ENCODE peak calls at places on chromosomes 4 and X, in nine cellular contexts. One of them, this sample, is unnamed.

GRCh38 chr4:54539500-54540029 is 118.2 kb upstream of the KIT start:
- DNase-seq in NCI-H1105 treated with DMSO at 0.1 percent for 48 hours: no peak
- DNase-seq in stimulated activated naive B cell treated with anti-CD40 and anti-IgM and Interleukin-4, amounts not matched to agents 10 μg/mL and 1 μg/mL and 100 μg/mL, for 72 hours: no peak
- DNase-seq in AG09319: no peak
- DNase-seq in adipocyte: peak
- DNase-seq in RWPE1: no peak
- DNase-seq in activated CD8-positive, alpha-beta memory T cell treated with anti-CD3 and anti-CD28 coated beads, Interleukin-2, amount 50 U/mL, for 48 hours: no peak
- DNase-seq in IMR-90: peak
- DNase-seq in stimulated activated CD4-positive, alpha-beta T cell treated with anti-CD3 and anti-CD28 coated beads, Interleukin-2, amount 100 ng/mL, for 24 hours: peak
- DNase-seq in this sample: peak

GRCh38 chrX:33082371-33082770 is 129.0 kb downstream of the DMD start:
- DNase-seq in NCI-H1105 treated with DMSO at 0.1 percent for 48 hours: no peak
- DNase-seq in stimulated activated naive B cell treated with anti-CD40 and anti-IgM and Interleukin-4, amounts not matched to agents 10 μg/mL and 1 μg/mL and 100 μg/mL, for 72 hours: no peak
- DNase-seq in AG09319: no peak
- DNase-seq in adipocyte: no peak
- DNase-seq in RWPE1: no peak
- DNase-seq in activated CD8-positive, alpha-beta memory T cell treated with anti-CD3 and anti-CD28 coated beads, Interleukin-2, amount 50 U/mL, for 48 hours: no peak
- DNase-seq in IMR-90: no peak
- DNase-seq in stimulated activated CD4-positive, alpha-beta T cell treated with anti-CD3 and anti-CD28 coated beads, Interleukin-2, amount 100 ng/mL, for 24 hours: no peak
- DNase-seq in this sample: no peak

GRCh38 chr4:101417046-101417445 is 69.7 kb upstream of the PPP3CA start:
- DNase-seq in NCI-H1105 treated with DMSO at 0.1 percent for 48 hours: no peak
- DNase-seq in stimulated activated naive B cell treated with anti-CD40 and anti-IgM and Interleukin-4, amounts not matched to agents 10 μg/mL and 1 μg/mL and 100 μg/mL, for 72 hours: no peak
- DNase-seq in AG09319: no peak
- DNase-seq in adipocyte: no peak
- DNase-seq in RWPE1: no peak
- DNase-seq in activated CD8-positive, alpha-beta memory T cell treated with anti-CD3 and anti-CD28 coated beads, Interleukin-2, amount 50 U/mL, for 48 hours: peak
- DNase-seq in IMR-90: no peak
- DNase-seq in stimulated activated CD4-positive, alpha-beta T cell treated with anti-CD3 and anti-CD28 coated beads, Interleukin-2, amount 100 ng/mL, for 24 hours: no peak
- DNase-seq in this sample: no peak

GRCh38 chr4:168744021-168744420 is 247.2 kb downstream of the PALLD start:
- DNase-seq in NCI-H1105 treated with DMSO at 0.1 percent for 48 hours: no peak
- DNase-seq in stimulated activated naive B cell treated with anti-CD40 and anti-IgM and Interleukin-4, amounts not matched to agents 10 μg/mL and 1 μg/mL and 100 μg/mL, for 72 hours: no peak
- DNase-seq in AG09319: no peak
- DNase-seq in adipocyte: no peak
- DNase-seq in RWPE1: no peak
- DNase-seq in activated CD8-positive, alpha-beta memory T cell treated with anti-CD3 and anti-CD28 coated beads, Interleukin-2, amount 50 U/mL, for 48 hours: no peak
- DNase-seq in IMR-90: peak
- DNase-seq in stimulated activated CD4-positive, alpha-beta T cell treated with anti-CD3 and anti-CD28 coated beads, Interleukin-2, amount 100 ng/mL, for 24 hours: no peak
- DNase-seq in this sample: peak

GRCh38 chrX:136780738-136781137 is at the start of gene ARHGEF6:
- DNase-seq in NCI-H1105 treated with DMSO at 0.1 percent for 48 hours: no peak
- DNase-seq in stimulated activated naive B cell treated with anti-CD40 and anti-IgM and Interleukin-4, amounts not matched to agents 10 μg/mL and 1 μg/mL and 100 μg/mL, for 72 hours: no peak
- DNase-seq in AG09319: no peak
- DNase-seq in adipocyte: no peak
- DNase-seq in RWPE1: no peak
- DNase-seq in activated CD8-positive, alpha-beta memory T cell treated with anti-CD3 and anti-CD28 coated beads, Interleukin-2, amount 50 U/mL, for 48 hours: no peak
- DNase-seq in IMR-90: no peak
- DNase-seq in stimulated activated CD4-positive, alpha-beta T cell treated with anti-CD3 and anti-CD28 coated beads, Interleukin-2, amount 100 ng/mL, for 24 hours: peak
- DNase-seq in this sample: no peak

GRCh38 chr4:40455340-40455902 is 120.3 kb downstream of the CHRNA9 start:
- DNase-seq in NCI-H1105 treated with DMSO at 0.1 percent for 48 hours: no peak
- DNase-seq in stimulated activated naive B cell treated with anti-CD40 and anti-IgM and Interleukin-4, amounts not matched to agents 10 μg/mL and 1 μg/mL and 100 μg/mL, for 72 hours: no peak
- DNase-seq in AG09319: no peak
- DNase-seq in adipocyte: no peak
- DNase-seq in RWPE1: no peak
- DNase-seq in activated CD8-positive, alpha-beta memory T cell treated with anti-CD3 and anti-CD28 coated beads, Interleukin-2, amount 50 U/mL, for 48 hours: no peak
- DNase-seq in IMR-90: no peak
- DNase-seq in stimulated activated CD4-positive, alpha-beta T cell treated with anti-CD3 and anti-CD28 coated beads, Interleukin-2, amount 100 ng/mL, for 24 hours: no peak
- DNase-seq in this sample: no peak

GRCh38 chrX:129980043-129980442 is 2.4 kb upstream of the BCORL1 start:
- DNase-seq in NCI-H1105 treated with DMSO at 0.1 percent for 48 hours: no peak
- DNase-seq in stimulated activated naive B cell treated with anti-CD40 and anti-IgM and Interleukin-4, amounts not matched to agents 10 μg/mL and 1 μg/mL and 100 μg/mL, for 72 hours: no peak
- DNase-seq in AG09319: no peak
- DNase-seq in adipocyte: no peak
- DNase-seq in RWPE1: no peak
- DNase-seq in activated CD8-positive, alpha-beta memory T cell treated with anti-CD3 and anti-CD28 coated beads, Interleukin-2, amount 50 U/mL, for 48 hours: peak
- DNase-seq in IMR-90: no peak
- DNase-seq in stimulated activated CD4-positive, alpha-beta T cell treated with anti-CD3 and anti-CD28 coated beads, Interleukin-2, amount 100 ng/mL, for 24 hours: peak
- DNase-seq in this sample: no peak

GRCh38 chr4:68748181-68748981 is 67.4 kb upstream of the UGT2B10 start:
- DNase-seq in NCI-H1105 treated with DMSO at 0.1 percent for 48 hours: no peak
- DNase-seq in stimulated activated naive B cell treated with anti-CD40 and anti-IgM and Interleukin-4, amounts not matched to agents 10 μg/mL and 1 μg/mL and 100 μg/mL, for 72 hours: no peak
- DNase-seq in AG09319: no peak
- DNase-seq in adipocyte: no peak
- DNase-seq in RWPE1: peak
- DNase-seq in activated CD8-positive, alpha-beta memory T cell treated with anti-CD3 and anti-CD28 coated beads, Interleukin-2, amount 50 U/mL, for 48 hours: no peak
- DNase-seq in IMR-90: no peak
- DNase-seq in stimulated activated CD4-positive, alpha-beta T cell treated with anti-CD3 and anti-CD28 coated beads, Interleukin-2, amount 100 ng/mL, for 24 hours: no peak
- DNase-seq in this sample: no peak

GRCh38 chr4:16196482-16197393 is 29.5 kb downstream of the TAPT1 start:
- DNase-seq in NCI-H1105 treated with DMSO at 0.1 percent for 48 hours: no peak
- DNase-seq in stimulated activated naive B cell treated with anti-CD40 and anti-IgM and Interleukin-4, amounts not matched to agents 10 μg/mL and 1 μg/mL and 100 μg/mL, for 72 hours: no peak
- DNase-seq in AG09319: peak
- DNase-seq in adipocyte: peak
- DNase-seq in RWPE1: peak
- DNase-seq in activated CD8-positive, alpha-beta memory T cell treated with anti-CD3 and anti-CD28 coated beads, Interleukin-2, amount 50 U/mL, for 48 hours: no peak
- DNase-seq in IMR-90: peak
- DNase-seq in stimulated activated CD4-positive, alpha-beta T cell treated with anti-CD3 and anti-CD28 coated beads, Interleukin-2, amount 100 ng/mL, for 24 hours: no peak
- DNase-seq in this sample: peak

GRCh38 chrX:132738951-132739350 is 219.5 kb downstream of the HS6ST2 start:
- DNase-seq in NCI-H1105 treated with DMSO at 0.1 percent for 48 hours: no peak
- DNase-seq in stimulated activated naive B cell treated with anti-CD40 and anti-IgM and Interleukin-4, amounts not matched to agents 10 μg/mL and 1 μg/mL and 100 μg/mL, for 72 hours: no peak
- DNase-seq in AG09319: no peak
- DNase-seq in adipocyte: no peak
- DNase-seq in RWPE1: no peak
- DNase-seq in activated CD8-positive, alpha-beta memory T cell treated with anti-CD3 and anti-CD28 coated beads, Interleukin-2, amount 50 U/mL, for 48 hours: no peak
- DNase-seq in IMR-90: no peak
- DNase-seq in stimulated activated CD4-positive, alpha-beta T cell treated with anti-CD3 and anti-CD28 coated beads, Interleukin-2, amount 100 ng/mL, for 24 hours: no peak
- DNase-seq in this sample: peak

GRCh38 chrX:72304877-72305276 is 837 bp downstream of the CITED1 start:
- DNase-seq in NCI-H1105 treated with DMSO at 0.1 percent for 48 hours: no peak
- DNase-seq in stimulated activated naive B cell treated with anti-CD40 and anti-IgM and Interleukin-4, amounts not matched to agents 10 μg/mL and 1 μg/mL and 100 μg/mL, for 72 hours: no peak
- DNase-seq in AG09319: no peak
- DNase-seq in adipocyte: no peak
- DNase-seq in RWPE1: no peak
- DNase-seq in activated CD8-positive, alpha-beta memory T cell treated with anti-CD3 and anti-CD28 coated beads, Interleukin-2, amount 50 U/mL, for 48 hours: no peak
- DNase-seq in IMR-90: no peak
- DNase-seq in stimulated activated CD4-positive, alpha-beta T cell treated with anti-CD3 and anti-CD28 coated beads, Interleukin-2, amount 100 ng/mL, for 24 hours: no peak
- DNase-seq in this sample: peak

GRCh38 chrX:103845165-103845653 is 13.2 kb upstream of the RAB9B start:
- DNase-seq in NCI-H1105 treated with DMSO at 0.1 percent for 48 hours: peak
- DNase-seq in stimulated activated naive B cell treated with anti-CD40 and anti-IgM and Interleukin-4, amounts not matched to agents 10 μg/mL and 1 μg/mL and 100 μg/mL, for 72 hours: peak
- DNase-seq in AG09319: peak
- DNase-seq in adipocyte: peak
- DNase-seq in RWPE1: peak
- DNase-seq in activated CD8-positive, alpha-beta memory T cell treated with anti-CD3 and anti-CD28 coated beads, Interleukin-2, amount 50 U/mL, for 48 hours: peak
- DNase-seq in IMR-90: peak
- DNase-seq in stimulated activated CD4-positive, alpha-beta T cell treated with anti-CD3 and anti-CD28 coated beads, Interleukin-2, amount 100 ng/mL, for 24 hours: peak
- DNase-seq in this sample: peak

GRCh38 chr4:2793578-2793919 is 664 bp downstream of the SH3BP2 start:
- DNase-seq in NCI-H1105 treated with DMSO at 0.1 percent for 48 hours: no peak
- DNase-seq in stimulated activated naive B cell treated with anti-CD40 and anti-IgM and Interleukin-4, amounts not matched to agents 10 μg/mL and 1 μg/mL and 100 μg/mL, for 72 hours: no peak
- DNase-seq in AG09319: no peak
- DNase-seq in adipocyte: peak
- DNase-seq in RWPE1: no peak
- DNase-seq in activated CD8-positive, alpha-beta memory T cell treated with anti-CD3 and anti-CD28 coated beads, Interleukin-2, amount 50 U/mL, for 48 hours: peak
- DNase-seq in IMR-90: peak
- DNase-seq in stimulated activated CD4-positive, alpha-beta T cell treated with anti-CD3 and anti-CD28 coated beads, Interleukin-2, amount 100 ng/mL, for 24 hours: peak
- DNase-seq in this sample: peak

GRCh38 chr4:38768968-38769394 is 13.8 kb downstream of the TLR10 start:
- DNase-seq in NCI-H1105 treated with DMSO at 0.1 percent for 48 hours: no peak
- DNase-seq in stimulated activated naive B cell treated with anti-CD40 and anti-IgM and Interleukin-4, amounts not matched to agents 10 μg/mL and 1 μg/mL and 100 μg/mL, for 72 hours: no peak
- DNase-seq in AG09319: no peak
- DNase-seq in adipocyte: no peak
- DNase-seq in RWPE1: no peak
- DNase-seq in activated CD8-positive, alpha-beta memory T cell treated with anti-CD3 and anti-CD28 coated beads, Interleukin-2, amount 50 U/mL, for 48 hours: no peak
- DNase-seq in IMR-90: peak
- DNase-seq in stimulated activated CD4-positive, alpha-beta T cell treated with anti-CD3 and anti-CD28 coated beads, Interleukin-2, amount 100 ng/mL, for 24 hours: no peak
- DNase-seq in this sample: peak

GRCh38 chrX:101191217-101191750 is 28.3 kb upstream of the DRP2 start:
- DNase-seq in NCI-H1105 treated with DMSO at 0.1 percent for 48 hours: no peak
- DNase-seq in stimulated activated naive B cell treated with anti-CD40 and anti-IgM and Interleukin-4, amounts not matched to agents 10 μg/mL and 1 μg/mL and 100 μg/mL, for 72 hours: no peak
- DNase-seq in AG09319: no peak
- DNase-seq in adipocyte: no peak
- DNase-seq in RWPE1: no peak
- DNase-seq in activated CD8-positive, alpha-beta memory T cell treated with anti-CD3 and anti-CD28 coated beads, Interleukin-2, amount 50 U/mL, for 48 hours: no peak
- DNase-seq in IMR-90: no peak
- DNase-seq in stimulated activated CD4-positive, alpha-beta T cell treated with anti-CD3 and anti-CD28 coated beads, Interleukin-2, amount 100 ng/mL, for 24 hours: no peak
- DNase-seq in this sample: no peak

GRCh38 chr4:147582386-147583077 is 34.7 kb upstream of the TMEM184C start:
- DNase-seq in NCI-H1105 treated with DMSO at 0.1 percent for 48 hours: no peak
- DNase-seq in stimulated activated naive B cell treated with anti-CD40 and anti-IgM and Interleukin-4, amounts not matched to agents 10 μg/mL and 1 μg/mL and 100 μg/mL, for 72 hours: no peak
- DNase-seq in AG09319: no peak
- DNase-seq in adipocyte: no peak
- DNase-seq in RWPE1: peak
- DNase-seq in activated CD8-positive, alpha-beta memory T cell treated with anti-CD3 and anti-CD28 coated beads, Interleukin-2, amount 50 U/mL, for 48 hours: no peak
- DNase-seq in IMR-90: peak
- DNase-seq in stimulated activated CD4-positive, alpha-beta T cell treated with anti-CD3 and anti-CD28 coated beads, Interleukin-2, amount 100 ng/mL, for 24 hours: no peak
- DNase-seq in this sample: no peak

GRCh38 chr4:151324124-151324448 is 1.3 kb downstream of the SH3D19 start:
- DNase-seq in NCI-H1105 treated with DMSO at 0.1 percent for 48 hours: no peak
- DNase-seq in stimulated activated naive B cell treated with anti-CD40 and anti-IgM and Interleukin-4, amounts not matched to agents 10 μg/mL and 1 μg/mL and 100 μg/mL, for 72 hours: no peak
- DNase-seq in AG09319: no peak
- DNase-seq in adipocyte: no peak
- DNase-seq in RWPE1: no peak
- DNase-seq in activated CD8-positive, alpha-beta memory T cell treated with anti-CD3 and anti-CD28 coated beads, Interleukin-2, amount 50 U/mL, for 48 hours: no peak
- DNase-seq in IMR-90: no peak
- DNase-seq in stimulated activated CD4-positive, alpha-beta T cell treated with anti-CD3 and anti-CD28 coated beads, Interleukin-2, amount 100 ng/mL, for 24 hours: no peak
- DNase-seq in this sample: peak

GRCh38 chrX:8052909-8053308 is 118.2 kb downstream of the VCX2 start:
- DNase-seq in NCI-H1105 treated with DMSO at 0.1 percent for 48 hours: no peak
- DNase-seq in stimulated activated naive B cell treated with anti-CD40 and anti-IgM and Interleukin-4, amounts not matched to agents 10 μg/mL and 1 μg/mL and 100 μg/mL, for 72 hours: no peak
- DNase-seq in AG09319: no peak
- DNase-seq in adipocyte: no peak
- DNase-seq in RWPE1: no peak
- DNase-seq in activated CD8-positive, alpha-beta memory T cell treated with anti-CD3 and anti-CD28 coated beads, Interleukin-2, amount 50 U/mL, for 48 hours: no peak
- DNase-seq in IMR-90: no peak
- DNase-seq in stimulated activated CD4-positive, alpha-beta T cell treated with anti-CD3 and anti-CD28 coated beads, Interleukin-2, amount 100 ng/mL, for 24 hours: no peak
- DNase-seq in this sample: no peak

GRCh38 chr4:176189891-176190795 is 5.2 kb downstream of the SPATA4 start:
- DNase-seq in NCI-H1105 treated with DMSO at 0.1 percent for 48 hours: no peak
- DNase-seq in stimulated activated naive B cell treated with anti-CD40 and anti-IgM and Interleukin-4, amounts not matched to agents 10 μg/mL and 1 μg/mL and 100 μg/mL, for 72 hours: no peak
- DNase-seq in AG09319: no peak
- DNase-seq in adipocyte: peak
- DNase-seq in RWPE1: no peak
- DNase-seq in activated CD8-positive, alpha-beta memory T cell treated with anti-CD3 and anti-CD28 coated beads, Interleukin-2, amount 50 U/mL, for 48 hours: no peak
- DNase-seq in IMR-90: peak
- DNase-seq in stimulated activated CD4-positive, alpha-beta T cell treated with anti-CD3 and anti-CD28 coated beads, Interleukin-2, amount 100 ng/mL, for 24 hours: no peak
- DNase-seq in this sample: peak

GRCh38 chr4:110898290-110898689 is 275.4 kb upstream of the PITX2 start:
- DNase-seq in NCI-H1105 treated with DMSO at 0.1 percent for 48 hours: no peak
- DNase-seq in stimulated activated naive B cell treated with anti-CD40 and anti-IgM and Interleukin-4, amounts not matched to agents 10 μg/mL and 1 μg/mL and 100 μg/mL, for 72 hours: no peak
- DNase-seq in AG09319: no peak
- DNase-seq in adipocyte: no peak
- DNase-seq in RWPE1: no peak
- DNase-seq in activated CD8-positive, alpha-beta memory T cell treated with anti-CD3 and anti-CD28 coated beads, Interleukin-2, amount 50 U/mL, for 48 hours: no peak
- DNase-seq in IMR-90: no peak
- DNase-seq in stimulated activated CD4-positive, alpha-beta T cell treated with anti-CD3 and anti-CD28 coated beads, Interleukin-2, amount 100 ng/mL, for 24 hours: no peak
- DNase-seq in this sample: no peak

GRCh38 chr4:112153222-112153791 is 8.1 kb downstream of the FAM241A start:
- DNase-seq in NCI-H1105 treated with DMSO at 0.1 percent for 48 hours: no peak
- DNase-seq in stimulated activated naive B cell treated with anti-CD40 and anti-IgM and Interleukin-4, amounts not matched to agents 10 μg/mL and 1 μg/mL and 100 μg/mL, for 72 hours: no peak
- DNase-seq in AG09319: no peak
- DNase-seq in adipocyte: no peak
- DNase-seq in RWPE1: no peak
- DNase-seq in activated CD8-positive, alpha-beta memory T cell treated with anti-CD3 and anti-CD28 coated beads, Interleukin-2, amount 50 U/mL, for 48 hours: no peak
- DNase-seq in IMR-90: no peak
- DNase-seq in stimulated activated CD4-positive, alpha-beta T cell treated with anti-CD3 and anti-CD28 coated beads, Interleukin-2, amount 100 ng/mL, for 24 hours: peak
- DNase-seq in this sample: no peak

GRCh38 chr4:37453361-37454262 is 209.1 kb downstream of the NWD2 start:
- DNase-seq in NCI-H1105 treated with DMSO at 0.1 percent for 48 hours: peak
- DNase-seq in stimulated activated naive B cell treated with anti-CD40 and anti-IgM and Interleukin-4, amounts not matched to agents 10 μg/mL and 1 μg/mL and 100 μg/mL, for 72 hours: no peak
- DNase-seq in AG09319: no peak
- DNase-seq in adipocyte: peak
- DNase-seq in RWPE1: peak
- DNase-seq in activated CD8-positive, alpha-beta memory T cell treated with anti-CD3 and anti-CD28 coated beads, Interleukin-2, amount 50 U/mL, for 48 hours: peak
- DNase-seq in IMR-90: no peak
- DNase-seq in stimulated activated CD4-positive, alpha-beta T cell treated with anti-CD3 and anti-CD28 coated beads, Interleukin-2, amount 100 ng/mL, for 24 hours: peak
- DNase-seq in this sample: peak

GRCh38 chr4:84967292-84967651 is 782 bp upstream of the WDFY3 start:
- DNase-seq in NCI-H1105 treated with DMSO at 0.1 percent for 48 hours: no peak
- DNase-seq in stimulated activated naive B cell treated with anti-CD40 and anti-IgM and Interleukin-4, amounts not matched to agents 10 μg/mL and 1 μg/mL and 100 μg/mL, for 72 hours: no peak
- DNase-seq in AG09319: no peak
- DNase-seq in adipocyte: peak
- DNase-seq in RWPE1: no peak
- DNase-seq in activated CD8-positive, alpha-beta memory T cell treated with anti-CD3 and anti-CD28 coated beads, Interleukin-2, amount 50 U/mL, for 48 hours: no peak
- DNase-seq in IMR-90: peak
- DNase-seq in stimulated activated CD4-positive, alpha-beta T cell treated with anti-CD3 and anti-CD28 coated beads, Interleukin-2, amount 100 ng/mL, for 24 hours: no peak
- DNase-seq in this sample: peak

GRCh38 chr4:106291678-106292077 is 24.3 kb downstream of the TBCK start:
- DNase-seq in NCI-H1105 treated with DMSO at 0.1 percent for 48 hours: no peak
- DNase-seq in stimulated activated naive B cell treated with anti-CD40 and anti-IgM and Interleukin-4, amounts not matched to agents 10 μg/mL and 1 μg/mL and 100 μg/mL, for 72 hours: no peak
- DNase-seq in AG09319: no peak
- DNase-seq in adipocyte: no peak
- DNase-seq in RWPE1: no peak
- DNase-seq in activated CD8-positive, alpha-beta memory T cell treated with anti-CD3 and anti-CD28 coated beads, Interleukin-2, amount 50 U/mL, for 48 hours: no peak
- DNase-seq in IMR-90: no peak
- DNase-seq in stimulated activated CD4-positive, alpha-beta T cell treated with anti-CD3 and anti-CD28 coated beads, Interleukin-2, amount 100 ng/mL, for 24 hours: no peak
- DNase-seq in this sample: no peak

GRCh38 chr4:79334783-79335182 is 8.9 kb upstream of the NAA11 start:
- DNase-seq in NCI-H1105 treated with DMSO at 0.1 percent for 48 hours: peak
- DNase-seq in stimulated activated naive B cell treated with anti-CD40 and anti-IgM and Interleukin-4, amounts not matched to agents 10 μg/mL and 1 μg/mL and 100 μg/mL, for 72 hours: no peak
- DNase-seq in AG09319: no peak
- DNase-seq in adipocyte: no peak
- DNase-seq in RWPE1: no peak
- DNase-seq in activated CD8-positive, alpha-beta memory T cell treated with anti-CD3 and anti-CD28 coated beads, Interleukin-2, amount 50 U/mL, for 48 hours: no peak
- DNase-seq in IMR-90: no peak
- DNase-seq in stimulated activated CD4-positive, alpha-beta T cell treated with anti-CD3 and anti-CD28 coated beads, Interleukin-2, amount 100 ng/mL, for 24 hours: no peak
- DNase-seq in this sample: no peak

GRCh38 chr4:136803430-136803829 is 728.9 kb downstream of the PCDH18 start:
- DNase-seq in NCI-H1105 treated with DMSO at 0.1 percent for 48 hours: no peak
- DNase-seq in stimulated activated naive B cell treated with anti-CD40 and anti-IgM and Interleukin-4, amounts not matched to agents 10 μg/mL and 1 μg/mL and 100 μg/mL, for 72 hours: no peak
- DNase-seq in AG09319: no peak
- DNase-seq in adipocyte: no peak
- DNase-seq in RWPE1: no peak
- DNase-seq in activated CD8-positive, alpha-beta memory T cell treated with anti-CD3 and anti-CD28 coated beads, Interleukin-2, amount 50 U/mL, for 48 hours: no peak
- DNase-seq in IMR-90: no peak
- DNase-seq in stimulated activated CD4-positive, alpha-beta T cell treated with anti-CD3 and anti-CD28 coated beads, Interleukin-2, amount 100 ng/mL, for 24 hours: no peak
- DNase-seq in this sample: no peak

GRCh38 chr4:163161536-163162205 is 5.0 kb downstream of the NAF1 start:
- DNase-seq in NCI-H1105 treated with DMSO at 0.1 percent for 48 hours: no peak
- DNase-seq in stimulated activated naive B cell treated with anti-CD40 and anti-IgM and Interleukin-4, amounts not matched to agents 10 μg/mL and 1 μg/mL and 100 μg/mL, for 72 hours: no peak
- DNase-seq in AG09319: no peak
- DNase-seq in adipocyte: peak
- DNase-seq in RWPE1: no peak
- DNase-seq in activated CD8-positive, alpha-beta memory T cell treated with anti-CD3 and anti-CD28 coated beads, Interleukin-2, amount 50 U/mL, for 48 hours: no peak
- DNase-seq in IMR-90: peak
- DNase-seq in stimulated activated CD4-positive, alpha-beta T cell treated with anti-CD3 and anti-CD28 coated beads, Interleukin-2, amount 100 ng/mL, for 24 hours: peak
- DNase-seq in this sample: peak

GRCh38 chr4:152672403-152673092 is 7.2 kb downstream of the TMEM154 start:
- DNase-seq in NCI-H1105 treated with DMSO at 0.1 percent for 48 hours: peak
- DNase-seq in stimulated activated naive B cell treated with anti-CD40 and anti-IgM and Interleukin-4, amounts not matched to agents 10 μg/mL and 1 μg/mL and 100 μg/mL, for 72 hours: no peak
- DNase-seq in AG09319: no peak
- DNase-seq in adipocyte: no peak
- DNase-seq in RWPE1: no peak
- DNase-seq in activated CD8-positive, alpha-beta memory T cell treated with anti-CD3 and anti-CD28 coated beads, Interleukin-2, amount 50 U/mL, for 48 hours: no peak
- DNase-seq in IMR-90: no peak
- DNase-seq in stimulated activated CD4-positive, alpha-beta T cell treated with anti-CD3 and anti-CD28 coated beads, Interleukin-2, amount 100 ng/mL, for 24 hours: no peak
- DNase-seq in this sample: no peak

GRCh38 chr4:111664546-111664945 is 480.7 kb upstream of the FAM241A start:
- DNase-seq in NCI-H1105 treated with DMSO at 0.1 percent for 48 hours: no peak
- DNase-seq in stimulated activated naive B cell treated with anti-CD40 and anti-IgM and Interleukin-4, amounts not matched to agents 10 μg/mL and 1 μg/mL and 100 μg/mL, for 72 hours: no peak
- DNase-seq in AG09319: no peak
- DNase-seq in adipocyte: no peak
- DNase-seq in RWPE1: no peak
- DNase-seq in activated CD8-positive, alpha-beta memory T cell treated with anti-CD3 and anti-CD28 coated beads, Interleukin-2, amount 50 U/mL, for 48 hours: no peak
- DNase-seq in IMR-90: no peak
- DNase-seq in stimulated activated CD4-positive, alpha-beta T cell treated with anti-CD3 and anti-CD28 coated beads, Interleukin-2, amount 100 ng/mL, for 24 hours: no peak
- DNase-seq in this sample: no peak

GRCh38 chr4:38752393-38752961 is 30.3 kb downstream of the TLR10 start:
- DNase-seq in NCI-H1105 treated with DMSO at 0.1 percent for 48 hours: no peak
- DNase-seq in stimulated activated naive B cell treated with anti-CD40 and anti-IgM and Interleukin-4, amounts not matched to agents 10 μg/mL and 1 μg/mL and 100 μg/mL, for 72 hours: no peak
- DNase-seq in AG09319: no peak
- DNase-seq in adipocyte: peak
- DNase-seq in RWPE1: no peak
- DNase-seq in activated CD8-positive, alpha-beta memory T cell treated with anti-CD3 and anti-CD28 coated beads, Interleukin-2, amount 50 U/mL, for 48 hours: no peak
- DNase-seq in IMR-90: peak
- DNase-seq in stimulated activated CD4-positive, alpha-beta T cell treated with anti-CD3 and anti-CD28 coated beads, Interleukin-2, amount 100 ng/mL, for 24 hours: no peak
- DNase-seq in this sample: peak

GRCh38 chrX:435536-436122 is 48.9 kb upstream of the PPP2R3B start:
- DNase-seq in NCI-H1105 treated with DMSO at 0.1 percent for 48 hours: no peak
- DNase-seq in stimulated activated naive B cell treated with anti-CD40 and anti-IgM and Interleukin-4, amounts not matched to agents 10 μg/mL and 1 μg/mL and 100 μg/mL, for 72 hours: no peak
- DNase-seq in AG09319: no peak
- DNase-seq in adipocyte: no peak
- DNase-seq in RWPE1: no peak
- DNase-seq in activated CD8-positive, alpha-beta memory T cell treated with anti-CD3 and anti-CD28 coated beads, Interleukin-2, amount 50 U/mL, for 48 hours: no peak
- DNase-seq in IMR-90: no peak
- DNase-seq in stimulated activated CD4-positive, alpha-beta T cell treated with anti-CD3 and anti-CD28 coated beads, Interleukin-2, amount 100 ng/mL, for 24 hours: no peak
- DNase-seq in this sample: no peak